ENCODE peak calls at places on chromosomes 13 and 19, in eight cellular contexts. D is neuronal stem cell, U is BE2C, O is ovary, E is NCI-H1436 treated with DMSO at 0.1 percent for 48 hours, N is RWPE1, W is left ventricle myocardium inferior, K is mesendoderm. F is an unnamed sample.

GRCh38 chr19:55369651-55370304 is 485 bp downstream of the IL11 start:
- DNase-seq in O (no peak), W (no peak), U (peak; percentile 85), N (peak; percentile 84), K (peak; percentile 92), E (no peak), D (peak; percentile 63), F (no peak)

GRCh38 chr13:110648848-110649421 is 33.6 kb downstream of the NAXD start:
- DNase-seq in W (no peak), O (no peak), N (no peak), U (no peak), K (no peak), E (no peak), D (no peak), F (no peak)

GRCh38 chr13:24706886-24707585 is 26.8 kb downstream of the ATP12A start:
- DNase-seq in O (no peak), U (no peak), E (no peak), W (no peak), D (no peak), N (no peak), K (no peak), F (no peak)

GRCh38 chr13:47555235-47555634 is 445.8 kb downstream of the SUCLA2 start:
- DNase-seq in U (no peak), W (no peak), N (peak; percentile 12), O (no peak), E (no peak), K (no peak), D (no peak), F (no peak)

GRCh38 chr19:8477889-8478288 is 24.6 kb downstream of the PRAM1 start:
- DNase-seq in U (no peak), N (no peak), E (no peak), D (no peak), O (no peak), W (no peak), K (no peak), F (no peak)

GRCh38 chr19:8511573-8512101 is 2.3 kb downstream of the ZNF414 start:
- DNase-seq in E (no peak), N (no peak), W (no peak), D (no peak), U (no peak), O (peak; percentile 57), K (peak; percentile 25), F (no peak)

GRCh38 chr19:35716735-35716984 is 1.1 kb upstream of the KMT2B start:
- DNase-seq in D (no peak), O (no peak), E (no peak), N (no peak), W (no peak), K (no peak), U (no peak), F (no peak)

GRCh38 chr13:102707465-102707864 is 12.6 kb upstream of the METTL21C start:
- DNase-seq in U (no peak), K (no peak), O (no peak), N (peak; percentile 85), D (no peak), W (no peak), E (no peak), F (no peak)

GRCh38 chr19:31174948-31175347 is 174.3 kb downstream of the TSHZ3 start:
- DNase-seq in O (no peak), N (no peak), W (no peak), E (no peak), U (no peak), D (no peak), K (no peak), F (no peak)

GRCh38 chr13:101514695-101515275 is 62.3 kb downstream of the ITGBL1 start:
- DNase-seq in U (peak; percentile 38), W (no peak), E (peak; percentile 49), O (no peak), K (peak; percentile 56), D (peak; percentile 21), N (peak; percentile 42), F (no peak)

GRCh38 chr19:13507053-13507611 is 853 bp upstream of the CACNA1A start:
- DNase-seq in O (no peak), K (peak; percentile 52), U (no peak), E (no peak), D (peak; percentile 33), N (no peak), W (no peak), F (no peak)

GRCh38 chr13:106986033-106986484 is 418.1 kb upstream of the ARGLU1 start:
- DNase-seq in N (no peak), E (no peak), U (no peak), O (no peak), D (no peak), W (peak; percentile 18), K (peak; percentile 82), F (no peak)